ENCODE peak calls at places on chromosomes 16 and 17, in six cellular contexts. C is RPMI8226, B is AG10803, I is HEK293T, Q is NCI-H446 treated with DMSO at 0.1 percent for 48 hours, U is activated T-cell treated with anti-CD3 and anti-CD28 coated beads for 1 hour. Y is an unnamed sample.

GRCh38 chr16:85423631-85424030 is 189.5 kb upstream of the GSE1 start:
- DNase-seq in C (no peak), B (no peak), I (no peak), U (no peak), Q (no peak), Y (no peak)

GRCh38 chr17:17485420-17485819 is 8.6 kb downstream of the MED9 start:
- DNase-seq in I (no peak), U (no peak), B (no peak), Q (no peak), C (no peak), Y (no peak)

GRCh38 chr16:85453179-85453678 is 159.9 kb upstream of the GSE1 start:
- DNase-seq in B (no peak), Q (no peak), U (no peak), C (no peak), I (no peak), Y (no peak)

GRCh38 chr17:32525116-32525515 is 38.3 kb downstream of the CDK5R1 start:
- DNase-seq in Q (no peak), B (peak; percentile 79), U (no peak), C (no peak), I (no peak), Y (no peak)

GRCh38 chr17:42017866-42018200 is 594 bp upstream of the DNAJC7 start:
- DNase-seq in C (peak; percentile 55), U (no peak), Q (no peak), B (no peak), I (no peak), Y (no peak)

GRCh38 chr16:361872-362701 is 8.3 kb downstream of the MRPL28 start:
- DNase-seq in C (peak; percentile 94), B (peak; percentile 64), I (peak; percentile 69), U (peak; percentile 64), Q (peak; percentile 40), Y (peak; percentile 54)

GRCh38 chr17:69314246-69315030 is 12.5 kb downstream of the ABCA5 start:
- DNase-seq in I (peak; percentile 6), Q (no peak), U (no peak), B (no peak), C (no peak), Y (no peak)

GRCh38 chr17:2042355-2042929 is 620 bp downstream of the OVCA2 start:
- DNase-seq in B (no peak), U (no peak), Q (no peak), C (no peak), I (peak; percentile 34), Y (no peak)

GRCh38 chr17:79073706-79074088 is 927 bp upstream of the ENGASE start:
- DNase-seq in C (no peak), U (no peak), I (no peak), B (no peak), Q (no peak), Y (no peak)

GRCh38 chr16:30660424-30661251 is 2.4 kb downstream of the FBRS start:
- DNase-seq in B (no peak), I (no peak), C (no peak), Q (no peak), U (peak; percentile 57), Y (no peak)

GRCh38 chr17:8189041-8189710 is 804 bp downstream of the BORCS6 start:
- DNase-seq in B (peak; percentile 16), I (no peak), C (peak; percentile 45), Q (no peak), U (no peak), Y (no peak)

GRCh38 chr16:27685802-27686201 is 135.9 kb downstream of the KATNIP start:
- DNase-seq in U (no peak), C (no peak), B (peak; percentile 51), I (no peak), Q (no peak), Y (no peak)

GRCh38 chr16:58337090-58337444 is 42.2 kb upstream of the PRSS54 start:
- DNase-seq in Q (no peak), B (no peak), C (peak; percentile 26), I (no peak), U (no peak), Y (no peak)

GRCh38 chr17:11221721-11222120 is 19.3 kb upstream of the SHISA6 start:
- DNase-seq in C (no peak), I (no peak), B (no peak), Q (no peak), U (no peak), Y (no peak)

GRCh38 chr16:78097522-78097921 is 1.9 kb upstream of the WWOX start:
- DNase-seq in Q (no peak), U (no peak), B (no peak), C (no peak), I (no peak), Y (no peak)

GRCh38 chr16:79154081-79154480 is 446.5 kb downstream of the MAF start:
- DNase-seq in Q (no peak), I (no peak), U (no peak), B (no peak), C (no peak), Y (no peak)

GRCh38 chr16:17296412-17296811 is 174.3 kb downstream of the XYLT1 start:
- DNase-seq in C (no peak), Q (no peak), B (no peak), U (no peak), I (no peak), Y (no peak)

GRCh38 chr16:88454315-88455057 is 1.4 kb downstream of the ZFPM1 start:
- DNase-seq in U (no peak), I (peak; percentile 24), C (peak; percentile 74), B (no peak), Q (no peak), Y (no peak)

GRCh38 chr17:57959929-57960328 is 4.7 kb upstream of the CUEDC1 start:
- DNase-seq in I (no peak), Q (no peak), U (no peak), B (no peak), C (no peak), Y (no peak)

GRCh38 chr16:67665598-67665997 is 952 bp downstream of the ENKD1 start:
- DNase-seq in U (no peak), C (no peak), I (no peak), Q (no peak), B (no peak), Y (no peak)

GRCh38 chr16:69119536-69119935 is 12.9 kb downstream of the CHTF8 start:
- DNase-seq in Q (no peak), U (no peak), C (no peak), B (no peak), I (no peak), Y (no peak)

GRCh38 chr16:50306287-50306686 is 39.9 kb downstream of the ADCY7 start:
- DNase-seq in B (no peak), C (no peak), Q (no peak), I (no peak), U (no peak), Y (no peak)

GRCh38 chr17:43570518-43570928 is 24.4 kb upstream of the ETV4 start:
- DNase-seq in C (no peak), I (no peak), B (peak; percentile 68), U (no peak), Q (no peak), Y (no peak)

GRCh38 chr16:56947604-56947995 is 14.2 kb upstream of the CETP start:
- DNase-seq in U (no peak), C (no peak), I (no peak), B (no peak), Q (no peak), Y (no peak)

GRCh38 chr17:57542518-57542917 is 202.6 kb downstream of the CCDC182 start:
- DNase-seq in I (no peak), B (no peak), C (no peak), U (no peak), Q (no peak), Y (no peak)

GRCh38 chr16:85441189-85441889 is 171.8 kb upstream of the GSE1 start:
- DNase-seq in C (peak; percentile 51), I (no peak), B (no peak), U (no peak), Q (no peak), Y (no peak)

GRCh38 chr17:20189979-20190378 is 180.8 kb downstream of the SPECC1 start:
- DNase-seq in U (no peak), B (no peak), C (no peak), I (no peak), Q (no peak), Y (no peak)

GRCh38 chr17:59890720-59891119 is 2.0 kb downstream of the TUBD1 start:
- DNase-seq in I (no peak), C (no peak), U (no peak), B (peak; percentile 43), Q (no peak), Y (no peak)

GRCh38 chr16:2835638-2836493 is 5.8 kb downstream of the ZG16B start:
- DNase-seq in B (peak; percentile 100), I (no peak), U (no peak), Q (no peak), C (no peak), Y (peak; percentile 98)

GRCh38 chr16:85253127-85253941 is 141.1 kb upstream of the CIBAR2 start:
- DNase-seq in Q (peak; percentile 19), B (peak; percentile 37), I (peak; percentile 84), U (peak; percentile 58), C (peak; percentile 58), Y (no peak)

GRCh38 chr16:66610111-66610820 is 5.8 kb downstream of the CMTM3 start:
- DNase-seq in B (no peak), U (no peak), I (no peak), Q (no peak), C (no peak), Y (no peak)

GRCh38 chr17:10063730-10064221 is 134.6 kb downstream of the GAS7 start:
- DNase-seq in I (no peak), C (no peak), U (no peak), B (peak; percentile 60), Q (no peak), Y (no peak)

GRCh38 chr17:67212716-67213417 is 32.1 kb downstream of the HELZ start:
- DNase-seq in U (no peak), C (no peak), I (no peak), B (peak; percentile 78), Q (no peak), Y (no peak)